ENCODE peak calls at places on chromosomes 16 and 17, in five cellular contexts. A is activated CD4-positive, alpha-beta T cell treated with anti-CD3 and anti-CD28 coated beads, Interleukin-2, amount 50 U/mL, for 4 hours; S is CD8-positive, alpha-beta T cell; D is EL; L is NCI-H1092 treated with DMSO at 0.1 percent for 48 hours. R is an unnamed sample.
A peak's percentile ranks its signal among the peaks of the same experiment; 100 is the strongest.

GRCh38 chr17:15233022-15233805 is 31.9 kb downstream of the PMP22 start:
- DNase-seq in A (no peak), S (no peak), D (peak; percentile 80), L (no peak), R (peak; percentile 29)

GRCh38 chr16:55169780-55170179 is 154.2 kb upstream of the IRX6 start:
- DNase-seq in A (no peak), S (no peak), D (no peak), L (no peak), R (no peak)

GRCh38 chr17:65463242-65463641 is 98.2 kb downstream of the AXIN2 start:
- DNase-seq in A (no peak), S (no peak), D (peak; percentile 24), L (no peak), R (no peak)

GRCh38 chr17:33292184-33292980 is 713 bp downstream of the ASIC2 start:
- DNase-seq in A (no peak), S (no peak), D (peak; percentile 14), L (peak; percentile 32), R (no peak)

GRCh38 chr17:10547351-10547750 is 2.1 kb downstream of the MYH2 start:
- DNase-seq in A (no peak), S (no peak), D (peak; percentile 53), L (no peak), R (no peak)

GRCh38 chr17:61554209-61554608 is 36.8 kb downstream of the NACA2 start:
- DNase-seq in A (no peak), S (no peak), D (no peak), L (no peak), R (no peak)

GRCh38 chr17:43994272-43995149 is 9.9 kb upstream of the NAGS start:
- DNase-seq in A (peak; percentile 58), S (peak; percentile 31), D (peak; percentile 73), L (peak; percentile 39), R (peak; percentile 61)

GRCh38 chr17:72662827-72663190 is 429.7 kb downstream of the SLC39A11 start:
- DNase-seq in A (no peak), S (no peak), D (no peak), L (no peak), R (no peak)

GRCh38 chr16:55492756-55493380 is 13.9 kb downstream of the MMP2 start:
- DNase-seq in A (no peak), S (no peak), D (no peak), L (no peak), R (no peak)

GRCh38 chr16:79816081-79816497 is 215.6 kb upstream of the MAF start:
- DNase-seq in A (no peak), S (no peak), D (no peak), L (no peak), R (no peak)

GRCh38 chr17:2372180-2372579 is 28.7 kb downstream of the MNT start:
- DNase-seq in A (no peak), S (no peak), D (no peak), L (no peak), R (no peak)

GRCh38 chr16:82761236-82761635 is 134.5 kb downstream of the CDH13 start:
- DNase-seq in A (no peak), S (no peak), D (peak; percentile 70), L (no peak), R (no peak)

GRCh38 chr16:16805809-16806208 is 426.9 kb downstream of the NPIPA7 start:
- DNase-seq in A (no peak), S (no peak), D (no peak), L (no peak), R (no peak)

GRCh38 chr17:14340968-14341412 is 40.1 kb downstream of the HS3ST3B1 start:
- DNase-seq in A (no peak), S (no peak), D (no peak), L (no peak), R (no peak)

GRCh38 chr16:86227801-86228200 is 282.5 kb upstream of the FOXF1 start:
- DNase-seq in A (no peak), S (no peak), D (peak; percentile 45), L (no peak), R (no peak)

GRCh38 chr16:4496305-4496704 is 20.1 kb downstream of the HMOX2 start:
- DNase-seq in A (no peak), S (no peak), D (peak; percentile 79), L (no peak), R (no peak)

GRCh38 chr17:81378941-81379511 is 16.2 kb upstream of the BAHCC1 start:
- DNase-seq in A (no peak), S (no peak), D (no peak), L (no peak), R (no peak)

GRCh38 chr17:61410100-61410551 is 10.5 kb downstream of the TBX2 start:
- DNase-seq in A (no peak), S (no peak), D (no peak), L (no peak), R (no peak)

GRCh38 chr16:80323808-80324195 is 217.0 kb upstream of the DYNLRB2 start:
- DNase-seq in A (no peak), S (no peak), D (no peak), L (no peak), R (no peak)

GRCh38 chr17:41917957-41918391 is 777 bp downstream of the ACLY start:
- DNase-seq in A (peak; percentile 39), S (no peak), D (peak; percentile 58), L (peak; percentile 69), R (no peak)

GRCh38 chr17:78131172-78132085 is 858 bp downstream of the TMC8 start:
- DNase-seq in A (peak; percentile 50), S (no peak), D (no peak), L (no peak), R (peak; percentile 40)

GRCh38 chr16:68993421-68993820 is 112.0 kb upstream of the HAS3 start:
- DNase-seq in A (no peak), S (no peak), D (no peak), L (no peak), R (no peak)

GRCh38 chr16:68083861-68084503 is 1.2 kb upstream of the NFATC3 start:
- DNase-seq in A (no peak), S (no peak), D (peak; percentile 65), L (no peak), R (no peak)

R was measured in nucleus accumbens.